ENCODE peak calls at places on chromosomes 12 and 14, in seven cellular contexts. Q, W, K, Z, C, J and P are unnamed samples.

GRCh38 chr12:14723763-14724162 is 27.4 kb upstream of the GUCY2C start:
- DNase-seq in C (peak; percentile 64), W (peak; percentile 65), Z (peak; percentile 22), K (peak; percentile 80), J (no peak), Q (no peak), P (peak; percentile 49)

GRCh38 chr14:44462372-44462771 is 44.7 kb downstream of the FSCB start:
- DNase-seq in Z (no peak), K (no peak), J (no peak), C (no peak), W (no peak), Q (no peak), P (no peak)

GRCh38 chr12:85733441-85733840 is 102.8 kb downstream of the RASSF9 start:
- DNase-seq in Z (no peak), K (no peak), W (no peak), J (no peak), C (no peak), Q (no peak), P (no peak)

GRCh38 chr12:119804011-119804641 is 73.0 kb downstream of the CIT start:
- DNase-seq in K (no peak), W (peak; percentile 57), J (peak; percentile 11), C (peak; percentile 60), Q (no peak), Z (peak; percentile 69), P (no peak)

GRCh38 chr12:132168311-132169031 is 24.2 kb downstream of the NOC4L start:
- DNase-seq in K (no peak), Q (no peak), W (no peak), Z (no peak), J (no peak), C (no peak), P (no peak)

GRCh38 chr12:123571343-123571813 is 13.0 kb upstream of the TMED2 start:
- DNase-seq in Z (no peak), C (no peak), Q (peak; percentile 16), W (peak; percentile 27), J (peak; percentile 57), K (no peak), P (no peak)

GRCh38 chr14:25046301-25046943 is 3.5 kb downstream of the STXBP6 start:
- DNase-seq in K (no peak), J (no peak), Q (peak; percentile 11), C (no peak), W (no peak), Z (no peak), P (no peak)

GRCh38 chr12:753401-754237 is 1.2 kb downstream of the WNK1 start:
- DNase-seq in K (peak; percentile 62), C (peak; percentile 28), Q (peak; percentile 30), Z (no peak), J (peak; percentile 17), W (peak; percentile 51), P (peak; percentile 45)

GRCh38 chr12:107525063-107525718 is 160.4 kb upstream of the PWP1 start:
- DNase-seq in K (no peak), C (no peak), J (no peak), Q (no peak), Z (no peak), W (no peak), P (no peak)

GRCh38 chr12:112992541-112993398 is 14.5 kb downstream of the OAS2 start:
- DNase-seq in W (peak; percentile 53), Q (no peak), C (peak; percentile 67), Z (peak; percentile 31), K (peak; percentile 70), J (peak; percentile 45), P (peak; percentile 67)

GRCh38 chr14:96011609-96012008 is 27.6 kb upstream of the C14orf132 start:
- DNase-seq in C (no peak), Q (no peak), J (no peak), K (peak; percentile 49), W (no peak), Z (no peak), P (no peak)

GRCh38 chr12:125228519-125229260 is 163.5 kb downstream of the AACS start:
- DNase-seq in W (no peak), K (no peak), Q (no peak), J (no peak), Z (no peak), C (no peak), P (no peak)

GRCh38 chr12:88628856-88629509 is 48.7 kb upstream of the KITLG start:
- DNase-seq in Q (no peak), C (no peak), Z (peak; percentile 47), K (no peak), J (no peak), W (peak; percentile 60), P (no peak)

GRCh38 chr12:65300679-65301349 is 22.3 kb downstream of the MSRB3 start:
- DNase-seq in Z (no peak), C (peak; percentile 40), K (no peak), W (no peak), Q (no peak), J (no peak), P (no peak)

GRCh38 chr12:9108504-9109212 is 7.1 kb downstream of the A2M start:
- DNase-seq in Z (no peak), C (no peak), Q (no peak), W (no peak), K (no peak), J (no peak), P (no peak)

GRCh38 chr14:98798099-98798498 is 473.9 kb downstream of the BCL11B start:
- DNase-seq in J (no peak), Q (no peak), Z (no peak), K (no peak), C (no peak), W (no peak), P (no peak)

GRCh38 chr14:103418508-103418818 is 33.2 kb downstream of the MARK3 start:
- DNase-seq in Z (no peak), W (no peak), J (no peak), C (no peak), Q (no peak), K (no peak), P (peak; percentile 32)

GRCh38 chr12:46442239-46442638 is 69.7 kb upstream of the SLC38A2 start:
- DNase-seq in K (no peak), C (no peak), J (no peak), Z (no peak), W (no peak), Q (no peak), P (no peak)

GRCh38 chr14:103879570-103880333 is 32.4 kb upstream of the PPP1R13B start:
- DNase-seq in K (peak; percentile 93), W (peak; percentile 91), J (no peak), Z (no peak), C (peak; percentile 34), Q (peak; percentile 60), P (no peak)

GRCh38 chr14:32820686-32821085 is 118.0 kb upstream of the NPAS3 start:
- DNase-seq in Z (no peak), J (no peak), Q (no peak), K (no peak), W (no peak), C (no peak), P (no peak)

GRCh38 chr12:95951515-95951914 is 8.4 kb downstream of the AMDHD1 start:
- DNase-seq in C (no peak), K (no peak), J (no peak), Z (no peak), W (no peak), Q (no peak), P (no peak)

GRCh38 chr12:64825143-64826011 is 930 bp downstream of the TBC1D30 start:
- DNase-seq in Q (no peak), W (peak; percentile 25), J (no peak), K (no peak), C (peak; percentile 7), Z (no peak), P (peak; percentile 20)

GRCh38 chr14:50062438-50063039 is 53.8 kb downstream of the VCPKMT start:
- DNase-seq in Q (no peak), Z (peak; percentile 75), W (peak; percentile 38), C (no peak), K (no peak), J (no peak), P (peak; percentile 70)
- TF ChIP-seq CTCF in Q (no peak), Z (no peak), W (no peak), C (no peak), K (no peak), J (no peak), P (peak; percentile 24)

GRCh38 chr12:108526482-108527234 is 11.6 kb downstream of the FICD start:
- DNase-seq in K (no peak), C (no peak), J (no peak), W (no peak), Q (no peak), Z (no peak), P (no peak)
- TF ChIP-seq CTCF in K (no peak), C (no peak), J (no peak), W (no peak), Q (no peak), Z (no peak), P (no peak)

DNA sequence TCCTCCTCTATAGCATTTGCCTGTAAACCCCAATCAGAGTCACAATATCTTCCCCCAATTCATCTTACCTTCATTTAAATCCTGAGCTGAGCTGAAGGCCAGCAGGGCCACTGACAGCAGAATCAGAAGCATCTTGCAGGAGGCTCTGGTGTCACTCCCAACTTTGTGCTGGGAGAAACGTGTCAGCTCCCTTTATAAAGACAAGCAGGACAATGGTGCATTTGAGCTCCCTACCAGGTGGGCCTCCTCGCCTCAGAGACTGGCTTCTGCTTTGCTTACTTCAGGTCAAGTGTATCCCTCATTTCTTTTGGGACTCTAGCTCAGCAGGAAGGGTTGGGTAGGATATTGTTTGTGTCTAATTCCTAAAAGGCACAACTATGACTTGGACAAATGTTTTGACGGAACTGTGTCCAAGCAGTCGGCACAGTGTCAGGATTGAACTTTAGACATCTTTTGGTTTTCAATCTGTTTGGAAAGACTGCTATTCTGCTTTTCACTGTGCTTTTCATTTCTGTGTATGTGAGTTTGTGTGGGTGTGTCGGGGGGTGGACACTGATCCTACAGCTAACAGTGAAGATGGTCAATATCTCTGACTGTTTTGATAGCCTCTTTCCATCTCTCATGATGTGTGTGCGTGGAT is at the start of gene PRH1:
- DNase-seq in K (no peak), Z (no peak), J (no peak), Q (no peak), W (no peak), C (no peak), P (no peak)
- TF ChIP-seq CTCF in K (no peak), Z (no peak), J (no peak), Q (no peak), W (no peak), C (no peak), P (no peak)

DNA sequence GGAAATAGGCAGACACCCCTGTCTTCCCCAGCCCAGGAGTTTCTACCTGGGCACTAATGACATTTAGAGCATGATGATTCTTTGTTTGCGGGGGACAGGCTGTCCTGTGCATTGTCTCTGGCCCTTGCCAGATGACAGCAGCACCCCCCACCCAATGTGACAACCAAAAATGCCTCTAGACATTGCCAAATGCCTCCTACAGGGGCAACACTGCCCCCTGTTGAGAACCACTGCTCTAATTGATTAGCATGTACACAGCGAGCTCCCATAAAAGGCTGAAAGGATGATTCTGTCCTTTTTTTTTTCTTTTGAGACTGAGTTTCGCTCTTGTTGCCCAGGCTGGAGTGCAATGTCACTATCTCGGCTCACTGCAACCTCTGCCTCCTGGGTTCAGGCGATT is 50.5 kb downstream of the MAP1LC3B2 start:
- DNase-seq in Q (no peak), K (no peak), Z (no peak), J (no peak), W (no peak), C (peak; percentile 50), P (no peak)
- TF ChIP-seq CTCF in Q (no peak), K (no peak), Z (peak; percentile 44), J (peak; percentile 26), W (no peak), C (peak; percentile 32), P (peak; percentile 20)